ENCODE peak calls at places on chromosomes 4 and X, in nine cellular contexts. One of them, this sample, is unnamed.

GRCh38 chr4:188780686-188781085 is 641.4 kb downstream of the TRIML1 start:
- DNase-seq in GM06990: no peak
- DNase-seq in bronchial epithelial cell: no peak
- DNase-seq in activated B cell treated with CpG ODN at 0.5 μM for 24 hours: no peak
- DNase-seq in tibial nerve: no peak
- DNase-seq in astrocyte of the spinal cord: no peak
- DNase-seq in RWPE1: no peak
- DNase-seq in glutamatergic neuron: no peak
- DNase-seq in AG04450: no peak
- DNase-seq in this sample: no peak

GRCh38 chr4:10030946-10031662 is 9.8 kb upstream of the SLC2A9 start:
- DNase-seq in RWPE1: no peak
- DNase-seq in bronchial epithelial cell: no peak
- DNase-seq in glutamatergic neuron: no peak
- DNase-seq in astrocyte of the spinal cord: no peak
- DNase-seq in activated B cell treated with CpG ODN at 0.5 μM for 24 hours: no peak
- DNase-seq in AG04450: no peak
- DNase-seq in GM06990: no peak
- DNase-seq in tibial nerve: no peak
- DNase-seq in this sample: no peak

GRCh38 chr4:109690690-109691410 is 12.4 kb downstream of the CASP6 start:
- DNase-seq in glutamatergic neuron: no peak
- DNase-seq in bronchial epithelial cell: no peak
- DNase-seq in GM06990: no peak
- DNase-seq in tibial nerve: no peak
- DNase-seq in astrocyte of the spinal cord: no peak
- DNase-seq in RWPE1: no peak
- DNase-seq in activated B cell treated with CpG ODN at 0.5 μM for 24 hours: no peak
- DNase-seq in AG04450: no peak
- DNase-seq in this sample: no peak

GRCh38 chr4:3128976-3129375 is 54.5 kb downstream of the HTT start:
- DNase-seq in GM06990: no peak
- DNase-seq in activated B cell treated with CpG ODN at 0.5 μM for 24 hours: no peak
- DNase-seq in bronchial epithelial cell: no peak
- DNase-seq in astrocyte of the spinal cord: no peak
- DNase-seq in tibial nerve: no peak
- DNase-seq in RWPE1: no peak
- DNase-seq in AG04450: no peak
- DNase-seq in glutamatergic neuron: no peak
- DNase-seq in this sample: no peak

GRCh38 chrX:148878371-148878770 is 378.0 kb downstream of the AFF2 start:
- DNase-seq in RWPE1: peak; percentile 3
- DNase-seq in glutamatergic neuron: no peak
- DNase-seq in AG04450: no peak
- DNase-seq in bronchial epithelial cell: peak; percentile 68
- DNase-seq in activated B cell treated with CpG ODN at 0.5 μM for 24 hours: no peak
- DNase-seq in GM06990: no peak
- DNase-seq in tibial nerve: no peak
- DNase-seq in astrocyte of the spinal cord: peak; percentile 67
- DNase-seq in this sample: no peak

GRCh38 chrX:133434197-133434820 is 19.0 kb upstream of the GPC4 start:
- DNase-seq in astrocyte of the spinal cord: no peak
- DNase-seq in GM06990: no peak
- DNase-seq in activated B cell treated with CpG ODN at 0.5 μM for 24 hours: no peak
- DNase-seq in bronchial epithelial cell: no peak
- DNase-seq in AG04450: no peak
- DNase-seq in tibial nerve: no peak
- DNase-seq in RWPE1: no peak
- DNase-seq in glutamatergic neuron: no peak
- DNase-seq in this sample: no peak

GRCh38 chrX:153628665-153629064 is 18.3 kb upstream of the DUSP9 start:
- DNase-seq in astrocyte of the spinal cord: no peak
- DNase-seq in AG04450: no peak
- DNase-seq in RWPE1: no peak
- DNase-seq in activated B cell treated with CpG ODN at 0.5 μM for 24 hours: no peak
- DNase-seq in glutamatergic neuron: no peak
- DNase-seq in bronchial epithelial cell: no peak
- DNase-seq in tibial nerve: no peak
- DNase-seq in GM06990: no peak
- DNase-seq in this sample: no peak

GRCh38 chr4:140150636-140150885 is 3.4 kb downstream of the MAML3 start:
- DNase-seq in AG04450: no peak
- DNase-seq in GM06990: no peak
- DNase-seq in bronchial epithelial cell: no peak
- DNase-seq in glutamatergic neuron: no peak
- DNase-seq in RWPE1: peak; percentile 78
- DNase-seq in activated B cell treated with CpG ODN at 0.5 μM for 24 hours: no peak
- DNase-seq in tibial nerve: peak; percentile 87
- DNase-seq in astrocyte of the spinal cord: no peak
- DNase-seq in this sample: no peak

GRCh38 chrX:53445977-53446376 is 11.8 kb upstream of the HSD17B10 start:
- DNase-seq in bronchial epithelial cell: no peak
- DNase-seq in AG04450: no peak
- DNase-seq in RWPE1: no peak
- DNase-seq in GM06990: no peak
- DNase-seq in activated B cell treated with CpG ODN at 0.5 μM for 24 hours: no peak
- DNase-seq in tibial nerve: no peak
- DNase-seq in glutamatergic neuron: peak; percentile 63
- DNase-seq in astrocyte of the spinal cord: peak; percentile 35
- DNase-seq in this sample: no peak

GRCh38 chr4:67861513-67861912 is 22.3 kb downstream of the TMPRSS11D start:
- DNase-seq in astrocyte of the spinal cord: peak; percentile 31
- DNase-seq in bronchial epithelial cell: peak; percentile 90
- DNase-seq in GM06990: peak; percentile 6
- DNase-seq in AG04450: no peak
- DNase-seq in tibial nerve: no peak
- DNase-seq in activated B cell treated with CpG ODN at 0.5 μM for 24 hours: no peak
- DNase-seq in glutamatergic neuron: no peak
- DNase-seq in RWPE1: peak; percentile 60
- DNase-seq in this sample: no peak

GRCh38 chr4:30821891-30822612 is 101.9 kb downstream of the PCDH7 start:
- DNase-seq in RWPE1: peak; percentile 40
- DNase-seq in astrocyte of the spinal cord: peak; percentile 49
- DNase-seq in GM06990: no peak
- DNase-seq in AG04450: no peak
- DNase-seq in bronchial epithelial cell: peak; percentile 80
- DNase-seq in glutamatergic neuron: no peak
- DNase-seq in tibial nerve: no peak
- DNase-seq in activated B cell treated with CpG ODN at 0.5 μM for 24 hours: no peak
- DNase-seq in this sample: no peak

GRCh38 chr4:119041951-119042560 is 93.6 kb upstream of the MYOZ2 start:
- DNase-seq in glutamatergic neuron: peak; percentile 33
- DNase-seq in GM06990: peak; percentile 35
- DNase-seq in AG04450: peak; percentile 61
- DNase-seq in activated B cell treated with CpG ODN at 0.5 μM for 24 hours: no peak
- DNase-seq in bronchial epithelial cell: peak; percentile 76
- DNase-seq in astrocyte of the spinal cord: peak; percentile 79
- DNase-seq in RWPE1: peak; percentile 75
- DNase-seq in tibial nerve: peak; percentile 71
- DNase-seq in this sample: no peak

GRCh38 chr4:119039779-119040178 is 95.9 kb upstream of the MYOZ2 start:
- DNase-seq in activated B cell treated with CpG ODN at 0.5 μM for 24 hours: no peak
- DNase-seq in bronchial epithelial cell: no peak
- DNase-seq in GM06990: no peak
- DNase-seq in AG04450: no peak
- DNase-seq in tibial nerve: no peak
- DNase-seq in astrocyte of the spinal cord: no peak
- DNase-seq in RWPE1: no peak
- DNase-seq in glutamatergic neuron: peak; percentile 35
- DNase-seq in this sample: no peak

GRCh38 chr4:119040261-119040660 is 95.4 kb upstream of the MYOZ2 start:
- DNase-seq in activated B cell treated with CpG ODN at 0.5 μM for 24 hours: no peak
- DNase-seq in bronchial epithelial cell: no peak
- DNase-seq in tibial nerve: no peak
- DNase-seq in glutamatergic neuron: no peak
- DNase-seq in AG04450: no peak
- DNase-seq in astrocyte of the spinal cord: no peak
- DNase-seq in GM06990: no peak
- DNase-seq in RWPE1: no peak
- DNase-seq in this sample: no peak

GRCh38 chr4:119039160-119039559 is 96.5 kb upstream of the MYOZ2 start:
- DNase-seq in astrocyte of the spinal cord: no peak
- DNase-seq in RWPE1: no peak
- DNase-seq in AG04450: no peak
- DNase-seq in GM06990: no peak
- DNase-seq in bronchial epithelial cell: no peak
- DNase-seq in activated B cell treated with CpG ODN at 0.5 μM for 24 hours: no peak
- DNase-seq in tibial nerve: no peak
- DNase-seq in glutamatergic neuron: no peak
- DNase-seq in this sample: no peak

DNA sequence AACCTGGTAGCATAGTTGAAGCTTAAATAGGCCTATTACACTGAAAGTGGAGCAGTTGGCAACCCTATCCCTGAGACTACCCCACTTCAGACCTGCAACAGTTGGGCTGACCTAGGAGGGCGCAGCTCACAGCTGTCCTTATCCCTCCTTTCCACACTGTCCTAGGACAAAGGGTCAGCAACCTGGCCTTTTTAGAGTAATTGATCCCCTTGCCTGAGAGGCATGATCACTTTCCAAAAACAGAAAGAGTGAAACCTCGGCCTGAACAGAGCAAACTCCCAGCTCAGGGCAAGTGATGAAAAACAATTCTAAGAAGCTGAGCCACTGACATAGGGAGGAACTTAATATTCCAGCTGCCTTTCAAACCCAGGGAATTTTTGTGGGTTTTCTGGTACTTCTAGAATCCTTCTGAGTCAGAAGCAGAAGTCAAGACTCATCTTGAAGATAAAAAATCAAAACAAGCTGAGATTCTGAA is 94.9 kb upstream of the MYOZ2 start:
- DNase-seq in GM06990: no peak
- DNase-seq in glutamatergic neuron: no peak
- DNase-seq in AG04450: peak; percentile 80
- DNase-seq in bronchial epithelial cell: peak; percentile 62
- DNase-seq in activated B cell treated with CpG ODN at 0.5 μM for 24 hours: no peak
- DNase-seq in RWPE1: no peak
- DNase-seq in astrocyte of the spinal cord: peak; percentile 89
- DNase-seq in tibial nerve: peak; percentile 40
- DNase-seq in this sample: no peak
- TF ChIP-seq CTCF in GM06990: no peak
- TF ChIP-seq CTCF in glutamatergic neuron: no peak
- TF ChIP-seq CTCF in AG04450: no peak
- TF ChIP-seq CTCF in bronchial epithelial cell: no peak
- TF ChIP-seq CTCF in activated B cell treated with CpG ODN at 0.5 μM for 24 hours: no peak
- TF ChIP-seq CTCF in RWPE1: no peak
- TF ChIP-seq CTCF in astrocyte of the spinal cord: no peak
- TF ChIP-seq CTCF in tibial nerve: no peak
- TF ChIP-seq CTCF in this sample: no peak

GRCh38 chr4:172155838-172156345 is 342.7 kb downstream of the GALNTL6 start:
- DNase-seq in GM06990: no peak
- DNase-seq in activated B cell treated with CpG ODN at 0.5 μM for 24 hours: no peak
- DNase-seq in astrocyte of the spinal cord: no peak
- DNase-seq in bronchial epithelial cell: no peak
- DNase-seq in tibial nerve: no peak
- DNase-seq in glutamatergic neuron: no peak
- DNase-seq in AG04450: no peak
- DNase-seq in RWPE1: no peak
- DNase-seq in this sample: no peak
- TF ChIP-seq CTCF in GM06990: no peak
- TF ChIP-seq CTCF in activated B cell treated with CpG ODN at 0.5 μM for 24 hours: no peak
- TF ChIP-seq CTCF in astrocyte of the spinal cord: no peak
- TF ChIP-seq CTCF in bronchial epithelial cell: no peak
- TF ChIP-seq CTCF in tibial nerve: no peak
- TF ChIP-seq CTCF in glutamatergic neuron: no peak
- TF ChIP-seq CTCF in AG04450: no peak
- TF ChIP-seq CTCF in RWPE1: no peak
- TF ChIP-seq CTCF in this sample: no peak

DNA sequence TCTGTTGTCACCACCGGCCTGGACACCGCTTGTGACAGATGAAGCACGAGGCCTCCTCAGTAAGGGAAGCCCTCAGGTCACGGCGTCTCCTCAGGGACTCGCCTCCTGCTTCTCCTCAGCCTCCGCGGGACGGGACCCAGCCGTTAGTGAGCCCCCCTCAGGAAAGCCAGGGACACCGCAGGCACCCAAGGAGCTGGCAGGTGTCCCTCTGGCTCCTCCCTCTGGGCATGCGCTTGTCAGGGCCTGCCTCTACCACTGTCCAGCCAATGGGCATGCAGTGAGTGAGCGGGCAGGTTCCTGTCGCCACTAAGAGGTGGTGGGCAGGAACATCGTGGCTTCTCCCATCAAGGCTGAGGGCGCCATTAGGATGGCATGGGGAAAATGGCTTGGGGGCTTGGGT is 23.5 kb upstream of the CT55 start:
- DNase-seq in tibial nerve: no peak
- DNase-seq in activated B cell treated with CpG ODN at 0.5 μM for 24 hours: no peak
- DNase-seq in bronchial epithelial cell: no peak
- DNase-seq in GM06990: no peak
- DNase-seq in glutamatergic neuron: no peak
- DNase-seq in RWPE1: no peak
- DNase-seq in astrocyte of the spinal cord: no peak
- DNase-seq in AG04450: no peak
- DNase-seq in this sample: no peak
- TF ChIP-seq CTCF in tibial nerve: no peak
- TF ChIP-seq CTCF in activated B cell treated with CpG ODN at 0.5 μM for 24 hours: no peak
- TF ChIP-seq CTCF in bronchial epithelial cell: no peak
- TF ChIP-seq CTCF in GM06990: no peak
- TF ChIP-seq CTCF in glutamatergic neuron: no peak
- TF ChIP-seq CTCF in RWPE1: no peak
- TF ChIP-seq CTCF in astrocyte of the spinal cord: no peak
- TF ChIP-seq CTCF in AG04450: no peak
- TF ChIP-seq CTCF in this sample: no peak

GRCh38 chrX:69424161-69424560 is 80.0 kb upstream of the NALF2 start:
- DNase-seq in glutamatergic neuron: no peak
- DNase-seq in astrocyte of the spinal cord: peak; percentile 5
- DNase-seq in RWPE1: no peak
- DNase-seq in bronchial epithelial cell: peak; percentile 8
- DNase-seq in GM06990: no peak
- DNase-seq in tibial nerve: no peak
- DNase-seq in activated B cell treated with CpG ODN at 0.5 μM for 24 hours: no peak
- DNase-seq in AG04450: no peak
- DNase-seq in this sample: no peak
- TF ChIP-seq CTCF in glutamatergic neuron: peak; percentile 33
- TF ChIP-seq CTCF in astrocyte of the spinal cord: peak; percentile 29
- TF ChIP-seq CTCF in RWPE1: peak; percentile 17
- TF ChIP-seq CTCF in bronchial epithelial cell: no peak
- TF ChIP-seq CTCF in GM06990: peak; percentile 14
- TF ChIP-seq CTCF in tibial nerve: no peak
- TF ChIP-seq CTCF in activated B cell treated with CpG ODN at 0.5 μM for 24 hours: no peak
- TF ChIP-seq CTCF in AG04450: peak; percentile 36
- TF ChIP-seq CTCF in this sample: peak; percentile 41

DNA sequence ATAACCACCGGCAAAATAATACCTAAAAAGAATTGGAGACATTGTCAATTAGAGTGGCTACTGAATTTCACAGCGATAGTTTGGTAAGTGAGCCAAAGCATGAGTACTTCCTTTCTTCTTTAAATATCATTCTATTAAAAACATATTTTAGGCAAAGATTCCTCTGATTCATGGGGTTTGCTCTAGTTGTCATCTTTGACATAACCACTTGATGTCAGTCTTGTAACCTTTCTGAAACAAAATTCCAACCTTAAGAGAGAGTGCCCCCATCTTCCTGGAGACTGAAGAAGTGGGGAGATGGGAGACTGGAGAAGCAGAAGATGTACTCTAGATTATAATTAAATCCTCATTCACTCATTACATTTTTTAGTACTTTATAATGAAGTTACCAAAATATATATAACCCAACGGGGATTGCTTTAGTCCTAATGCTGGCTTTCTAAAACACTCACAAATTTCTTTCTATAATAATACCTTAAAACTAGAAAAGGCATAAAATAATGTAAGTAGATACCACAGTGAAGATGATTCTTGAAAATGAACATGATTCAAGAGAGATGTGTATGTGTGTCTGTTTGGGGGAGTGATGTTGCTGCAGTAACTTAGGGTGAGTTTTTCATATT is 96.4 kb downstream of the EMCN start:
- DNase-seq in astrocyte of the spinal cord: peak; percentile 54
- DNase-seq in bronchial epithelial cell: peak; percentile 57
- DNase-seq in tibial nerve: no peak
- DNase-seq in RWPE1: peak; percentile 24
- DNase-seq in activated B cell treated with CpG ODN at 0.5 μM for 24 hours: no peak
- DNase-seq in glutamatergic neuron: no peak
- DNase-seq in AG04450: no peak
- DNase-seq in GM06990: no peak
- DNase-seq in this sample: no peak
- TF ChIP-seq CTCF in astrocyte of the spinal cord: peak; percentile 53
- TF ChIP-seq CTCF in bronchial epithelial cell: peak; percentile 43
- TF ChIP-seq CTCF in tibial nerve: peak; percentile 49
- TF ChIP-seq CTCF in RWPE1: peak; percentile 76
- TF ChIP-seq CTCF in activated B cell treated with CpG ODN at 0.5 μM for 24 hours: no peak
- TF ChIP-seq CTCF in glutamatergic neuron: peak; percentile 36
- TF ChIP-seq CTCF in AG04450: peak; percentile 39
- TF ChIP-seq CTCF in GM06990: peak; percentile 47
- TF ChIP-seq CTCF in this sample: peak; percentile 50

This sample was measured in D721Med.